ENCODE peak calls at places on chromosomes 1 and 21, in seven cellular contexts. T, L, B, Z, U, O and I are unnamed samples.

GRCh38 chr1:110548381-110548780 is 29.4 kb upstream of the KCNA10 start:
- DNase-seq in O (no peak), T (no peak), Z (no peak), L (no peak), U (no peak), B (no peak), I (no peak)

GRCh38 chr1:222815367-222815765 is 527 bp downstream of the DISP1 start:
- DNase-seq in T (peak; percentile 32), B (peak; percentile 45), O (no peak), U (peak; percentile 29), L (peak; percentile 66), Z (no peak), I (peak; percentile 16)

GRCh38 chr1:243748706-243749283 is 101.2 kb downstream of the AKT3 start:
- DNase-seq in O (no peak), U (no peak), Z (peak; percentile 78), L (no peak), T (no peak), B (peak; percentile 74), I (no peak)

GRCh38 chr1:235366286-235366685 is 941 bp upstream of the TBCE start:
- DNase-seq in O (no peak), L (no peak), U (no peak), B (no peak), Z (no peak), T (no peak), I (no peak)

GRCh38 chr1:221397606-221398005 is 344.3 kb downstream of the DUSP10 start:
- DNase-seq in T (no peak), B (no peak), O (no peak), U (no peak), Z (no peak), L (no peak), I (no peak)

GRCh38 chr1:30335389-30335996 is 387.9 kb downstream of the MATN1 start:
- DNase-seq in U (no peak), Z (no peak), O (no peak), B (no peak), L (no peak), T (no peak), I (no peak)

GRCh38 chr1:200869376-200869752 is 3.4 kb upstream of the GPR25 start:
- DNase-seq in T (no peak), L (no peak), O (no peak), B (no peak), U (no peak), Z (no peak), I (no peak)

GRCh38 chr1:41358152-41358937 is 2.9 kb upstream of the FOXO6 start:
- DNase-seq in B (no peak), U (no peak), O (no peak), T (no peak), L (peak; percentile 58), Z (no peak), I (no peak)

GRCh38 chr1:229409616-229410369 is 24.1 kb downstream of the ACTA1 start:
- DNase-seq in U (no peak), O (no peak), T (no peak), B (no peak), Z (no peak), L (no peak), I (no peak)

GRCh38 chr1:231093158-231093922 is 53.3 kb upstream of the FAM89A start:
- DNase-seq in U (no peak), L (no peak), B (no peak), O (no peak), Z (no peak), T (no peak), I (no peak)

GRCh38 chr1:202058001-202058908 is 47.9 kb downstream of the ELF3 start:
- DNase-seq in L (no peak), B (peak; percentile 53), T (no peak), Z (peak; percentile 5), O (no peak), U (no peak), I (no peak)

GRCh38 chr21:46078322-46078981 is 19.5 kb upstream of the COL6A2 start:
- DNase-seq in O (no peak), B (no peak), T (no peak), L (peak; percentile 50), Z (no peak), U (no peak), I (no peak)

GRCh38 chr1:200267937-200268336 is 141.9 kb downstream of the ZNF281 start:
- DNase-seq in O (no peak), T (no peak), B (no peak), U (no peak), L (no peak), Z (no peak), I (no peak)

GRCh38 chr1:217527151-217527550 is 103.7 kb downstream of the GPATCH2 start:
- DNase-seq in T (no peak), L (no peak), U (no peak), Z (no peak), B (no peak), O (no peak), I (no peak)

GRCh38 chr1:71695084-71695483 is 587.3 kb downstream of the NEGR1 start:
- DNase-seq in U (no peak), B (no peak), Z (no peak), L (no peak), T (no peak), O (no peak), I (no peak)

GRCh38 chr1:158028956-158029355 is 35.5 kb downstream of the KIRREL1 start:
- DNase-seq in L (no peak), B (no peak), Z (no peak), U (no peak), O (no peak), T (no peak), I (no peak)

GRCh38 chr1:58986996-58987767 is 203.3 kb upstream of the JUN start:
- DNase-seq in O (no peak), L (no peak), U (no peak), T (no peak), B (no peak), Z (no peak), I (no peak)

GRCh38 chr1:31509124-31510072 is 66.9 kb upstream of the TINAGL1 start:
- DNase-seq in L (no peak), U (no peak), T (no peak), O (no peak), B (no peak), Z (no peak), I (no peak)

GRCh38 chr1:219710529-219711194 is 97.8 kb upstream of the ZC3H11B start:
- DNase-seq in U (no peak), L (no peak), T (no peak), Z (no peak), B (peak; percentile 87), O (no peak), I (no peak)